ENCODE peak calls at places on chromosome 17, in nine cellular contexts. Q is tibial nerve, V is HCT116, T is OCI-LY7, Y is mammary epithelial cell, O is vagina, A is IMR-90, L is mesenchymal stem cell, R is esophagus squamous epithelium. N is an unnamed sample.

GRCh38 chr17:70105154-70105553 is 30.1 kb downstream of the KCNJ16 start:
- DNase-seq in V (no peak), L (no peak), T (no peak), O (no peak), Q (no peak), A (no peak), Y (no peak), R (no peak), N (no peak)

GRCh38 chr17:75683467-75684041 is 16.4 kb downstream of the SAP30BP start:
- DNase-seq in Y (peak; percentile 90), Q (no peak), T (no peak), R (no peak), A (peak; percentile 80), L (peak; percentile 61), O (no peak), V (peak; percentile 88), N (peak; percentile 66)

GRCh38 chr17:75059369-75060345 is 12.6 kb downstream of the KCTD2 start:
- DNase-seq in Q (no peak), V (no peak), R (no peak), T (peak; percentile 42), Y (no peak), L (peak; percentile 78), A (peak; percentile 81), O (no peak), N (no peak)

GRCh38 chr17:38352245-38353083 is 820 bp downstream of the SOCS7 start:
- DNase-seq in Y (peak; percentile 31), A (no peak), T (peak; percentile 41), Q (no peak), R (no peak), V (no peak), O (no peak), L (peak; percentile 52), N (no peak)

GRCh38 chr17:733743-734142 is 1.3 kb downstream of the TLCD3A start:
- DNase-seq in V (no peak), O (no peak), R (no peak), T (no peak), L (no peak), Q (no peak), Y (no peak), A (no peak), N (no peak)

GRCh38 chr17:43014946-43015519 is 7.2 kb downstream of the VAT1 start:
- DNase-seq in R (no peak), Q (no peak), Y (no peak), V (no peak), T (no peak), O (no peak), A (no peak), L (no peak), N (no peak)

GRCh38 chr17:75513667-75514052 is 1.7 kb downstream of the CASKIN2 start:
- DNase-seq in T (no peak), L (no peak), V (no peak), O (no peak), Y (no peak), Q (no peak), R (no peak), A (no peak), N (no peak)

GRCh38 chr17:49334744-49335512 is 27.1 kb downstream of the ZNF652 start:
- DNase-seq in O (no peak), R (no peak), T (no peak), V (no peak), L (peak; percentile 83), Q (no peak), Y (no peak), A (peak; percentile 83), N (no peak)

GRCh38 chr17:37506678-37507077 is 17.0 kb downstream of the DUSP14 start:
- DNase-seq in T (peak; percentile 49), A (peak; percentile 47), R (no peak), Y (peak; percentile 26), L (peak; percentile 58), O (no peak), Q (no peak), V (peak; percentile 23), N (peak; percentile 72)

GRCh38 chr17:48882272-48882671 is 10.3 kb upstream of the ATP5MC1 start:
- DNase-seq in O (no peak), L (no peak), A (no peak), R (no peak), T (no peak), Q (no peak), Y (no peak), V (no peak), N (no peak)

GRCh38 chr17:73042809-73043685 is 49.4 kb downstream of the SLC39A11 start:
- DNase-seq in Y (peak; percentile 27), Q (no peak), R (no peak), T (no peak), V (no peak), A (peak; percentile 20), O (no peak), L (no peak), N (no peak)

GRCh38 chr17:46768540-46768870 is 50.0 kb downstream of the WNT3 start:
- DNase-seq in O (peak; percentile 93), R (no peak), Q (no peak), A (no peak), V (no peak), L (no peak), Y (no peak), T (no peak), N (no peak)

GRCh38 chr17:3531266-3532101 is 26.1 kb downstream of the TRPV3 start:
- DNase-seq in L (no peak), Q (no peak), T (no peak), V (no peak), A (no peak), R (no peak), Y (no peak), O (no peak), N (no peak)

GRCh38 chr17:68600881-68601564 is at the start of gene FAM20A:
- DNase-seq in Y (no peak), R (no peak), V (no peak), A (no peak), L (peak; percentile 16), Q (no peak), O (no peak), T (no peak), N (no peak)
- H3K4me3 ChIP-seq in Y (peak within 1 kb of the TSS; percentile 57), R (peak within 1 kb of the TSS; percentile 52), V (no peak within 1 kb of the TSS), A (peak within 1 kb of the TSS; percentile 2), L (peak within 1 kb of the TSS; percentile 87), Q (peak within 1 kb of the TSS; percentile 82), O (peak within 1 kb of the TSS; percentile 84), T (no peak within 1 kb of the TSS), N (peak within 1 kb of the TSS; percentile 45)

GRCh38 chr17:80998388-80999223 is 7.0 kb downstream of the CHMP6 start:
- DNase-seq in T (no peak), Q (no peak), O (no peak), Y (no peak), R (no peak), L (no peak), V (no peak), A (no peak), N (no peak)

GRCh38 chr17:80997471-80998387 is 6.1 kb downstream of the CHMP6 start:
- DNase-seq in R (no peak), O (no peak), Y (no peak), L (no peak), V (no peak), A (no peak), Q (no peak), T (no peak), N (no peak)

GRCh38 chr17:81000631-81001357 is 9.2 kb downstream of the CHMP6 start:
- DNase-seq in V (no peak), L (no peak), A (no peak), R (no peak), T (no peak), O (no peak), Q (no peak), Y (no peak), N (no peak)

GRCh38 chr17:81000089-81000630 is 8.5 kb downstream of the CHMP6 start:
- DNase-seq in O (no peak), A (no peak), T (no peak), Q (no peak), R (no peak), Y (no peak), L (no peak), V (no peak), N (no peak)

GRCh38 chr17:80999224-81000088 is 7.8 kb downstream of the CHMP6 start:
- DNase-seq in T (no peak), Y (no peak), A (no peak), V (no peak), O (no peak), L (no peak), R (no peak), Q (no peak), N (no peak)
- H3K36me3 ChIP-seq in T (no peaks in the 10 kb centered on the region), Y (peaks cover 4% of the 10 kb centered on the region), A (peaks cover 49% of the 10 kb centered on the region), V (peaks cover 24% of the 10 kb centered on the region), O (no peaks in the 10 kb centered on the region), L (peaks cover 63% of the 10 kb centered on the region), R (peaks cover 62% of the 10 kb centered on the region), Q (peaks cover 62% of the 10 kb centered on the region), N (no peaks in the 10 kb centered on the region)

GRCh38 chr17:47878203-47879027 is 17.6 kb upstream of the SP2 start:
- DNase-seq in R (no peak), V (no peak), O (no peak), Q (no peak), A (no peak), Y (no peak), T (no peak), L (peak; percentile 29), N (no peak)

GRCh38 chr17:47879776-47880452 is 16.1 kb upstream of the SP2 start:
- DNase-seq in T (no peak), A (no peak), Y (no peak), O (no peak), V (no peak), L (no peak), R (no peak), Q (no peak), N (no peak)

GRCh38 chr17:47877368-47878034 is 18.5 kb upstream of the SP2 start:
- DNase-seq in T (no peak), A (no peak), V (no peak), L (peak; percentile 66), R (no peak), O (no peak), Q (no peak), Y (no peak), N (no peak)

GRCh38 chr17:47882247-47882646 is 13.8 kb upstream of the SP2 start:
- DNase-seq in V (no peak), A (peak; percentile 32), Y (peak; percentile 59), Q (no peak), O (no peak), L (peak; percentile 54), R (no peak), T (no peak), N (no peak)

DNA sequence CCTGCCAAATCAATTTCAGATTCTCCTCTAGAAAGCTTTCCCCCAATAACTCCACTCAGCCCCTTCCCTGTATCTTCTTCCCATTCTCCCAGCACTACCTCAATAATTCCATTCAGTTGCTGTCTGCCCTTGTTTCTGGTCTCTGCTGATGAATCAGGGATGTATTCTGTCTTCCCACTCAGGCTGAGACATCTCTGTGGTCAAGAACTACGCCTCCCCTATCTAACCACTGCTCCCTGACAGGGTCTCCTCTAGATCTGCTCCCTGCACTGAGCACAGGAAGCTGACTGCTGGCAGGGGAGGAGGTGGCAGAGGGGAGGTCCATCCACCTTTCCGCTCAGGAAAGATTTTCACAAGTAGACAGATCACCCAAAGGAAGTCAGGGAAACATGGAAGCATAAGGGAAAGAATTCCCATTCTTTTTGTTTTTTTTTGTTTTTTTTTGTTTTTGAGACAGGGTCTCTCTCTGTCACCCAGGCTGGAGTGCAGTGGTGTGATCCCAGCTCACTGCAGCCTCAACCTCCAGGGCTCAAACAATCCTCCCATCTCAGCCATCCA is 16.9 kb upstream of the SP2 start:
- DNase-seq in A (peak; percentile 78), V (no peak), T (no peak), R (no peak), O (no peak), Y (peak; percentile 64), L (peak; percentile 77), Q (no peak), N (no peak)
- H3K4me1 ChIP-seq in A (peaks cover 17% of the 10 kb centered on the region), V (peaks cover 34% of the 10 kb centered on the region), T (no peaks in the 10 kb centered on the region), R (no peaks in the 10 kb centered on the region), O (peaks cover 17% of the 10 kb centered on the region), Y (peaks cover 20% of the 10 kb centered on the region), L (peaks cover 9% of the 10 kb centered on the region), Q (peaks cover 3% of the 10 kb centered on the region), N (peaks cover 64% of the 10 kb centered on the region)

GRCh38 chr17:61398721-61399130 is 917 bp upstream of the TBX2 start:
- DNase-seq in T (no peak), Q (no peak), A (peak; percentile 28), V (no peak), R (no peak), O (no peak), Y (no peak), L (no peak), N (no peak)
- H3K4me3 ChIP-seq in T (no peak overlapping the region), Q (peak overlapping the region; percentile 74), A (peak overlapping the region; percentile 90), V (no peak overlapping the region), R (peak overlapping the region; percentile 38), O (peak overlapping the region; percentile 87), Y (peak overlapping the region; percentile 20), L (peak overlapping the region; percentile 85), N (peak overlapping the region; percentile 72)

N was measured in Caco-2.